ENCODE peak calls at places on chromosomes 13 and 19, in eight cellular contexts. A, F, D, Z, X, K, J and R are unnamed samples.

GRCh38 chr19:19822148-19822429 is 539 bp upstream of the ZNF506 start:
- DNase-seq in K (no peak), X (no peak), A (no peak), Z (no peak), J (no peak), D (no peak), F (no peak), R (peak)

GRCh38 chr19:55336101-55336500 is 3.6 kb upstream of the KMT5C start:
- DNase-seq in J (no peak), K (no peak), X (no peak), F (peak), D (no peak), Z (no peak), A (no peak), R (no peak)

GRCh38 chr13:109938255-109938936 is 152.0 kb upstream of the IRS2 start:
- DNase-seq in D (no peak), X (no peak), F (peak), K (no peak), A (no peak), Z (no peak), J (no peak), R (no peak)

GRCh38 chr19:30123109-30123508 is 181.1 kb downstream of the URI1 start:
- DNase-seq in Z (no peak), A (no peak), X (no peak), F (no peak), D (no peak), K (no peak), J (no peak), R (no peak)

GRCh38 chr13:35784286-35784951 is 307.9 kb upstream of the MAB21L1 start:
- DNase-seq in J (no peak), F (no peak), K (no peak), D (no peak), Z (no peak), X (no peak), A (no peak), R (peak)

GRCh38 chr13:87166348-87166747 is 504.8 kb upstream of the SLITRK5 start:
- DNase-seq in Z (no peak), X (no peak), F (no peak), D (no peak), A (no peak), J (no peak), K (no peak), R (no peak)

GRCh38 chr13:23965346-23965745 is 68.0 kb upstream of the C1QTNF9B start:
- DNase-seq in D (no peak), K (no peak), X (peak), Z (no peak), F (no peak), J (no peak), A (no peak), R (no peak)

GRCh38 chr13:77728265-77728966 is 30.9 kb downstream of the SLAIN1 start:
- DNase-seq in Z (no peak), K (no peak), X (no peak), J (no peak), D (no peak), F (no peak), A (no peak), R (no peak)

GRCh38 chr13:113991191-113991669 is 17.4 kb upstream of the C13orf46 start:
- DNase-seq in X (peak), J (no peak), A (no peak), F (no peak), D (no peak), Z (peak), K (no peak), R (no peak)

GRCh38 chr13:67366533-67366932 is 136.4 kb upstream of the PCDH9 start:
- DNase-seq in J (no peak), A (no peak), D (no peak), Z (no peak), K (no peak), F (peak), X (no peak), R (no peak)

GRCh38 chr19:51704601-51705000 is 11.5 kb downstream of the SPACA6 start:
- DNase-seq in X (no peak), D (peak), F (no peak), K (no peak), J (no peak), Z (no peak), A (no peak), R (no peak)

GRCh38 chr19:46845959-46846459 is 4.6 kb downstream of the AP2S1 start:
- DNase-seq in A (no peak), K (no peak), F (no peak), J (no peak), Z (no peak), X (no peak), D (no peak), R (no peak)

GRCh38 chr13:93262729-93263128 is 36.1 kb downstream of the GPC6 start:
- DNase-seq in X (no peak), A (no peak), D (no peak), F (peak), K (no peak), Z (no peak), J (no peak), R (no peak)

GRCh38 chr19:30386551-30387143 is 14.5 kb downstream of the ZNF536 start:
- DNase-seq in F (no peak), Z (no peak), A (no peak), X (no peak), J (no peak), K (no peak), D (no peak), R (peak)

GRCh38 chr13:43785681-43786471 is 896 bp downstream of the ENOX1 start:
- DNase-seq in D (peak), Z (peak), J (peak), A (no peak), K (no peak), X (peak), F (peak), R (peak)

GRCh38 chr13:99382428-99383133 is 75.4 kb upstream of the GPR183 start:
- DNase-seq in D (no peak), J (no peak), A (peak), X (no peak), F (no peak), Z (no peak), K (no peak), R (no peak)

GRCh38 chr19:41373993-41374392 is 2.3 kb upstream of the TMEM91 start:
- DNase-seq in X (peak), K (no peak), J (peak), F (peak), D (peak), A (no peak), Z (peak), R (peak)

GRCh38 chr19:47598407-47599349 is 10.3 kb upstream of the BICRA start:
- DNase-seq in J (no peak), K (peak), X (no peak), D (no peak), A (no peak), F (peak), Z (no peak), R (no peak)

GRCh38 chr13:20713751-20714150 is 10.3 kb downstream of the IL17D start:
- DNase-seq in D (no peak), Z (no peak), J (no peak), F (peak), X (no peak), K (no peak), A (no peak), R (no peak)

GRCh38 chr19:18093439-18094161 is 4.0 kb upstream of the MAST3 start:
- DNase-seq in K (peak), D (no peak), X (no peak), A (no peak), F (peak), J (no peak), Z (no peak), R (peak)

GRCh38 chr13:42894765-42895181 is 97.3 kb downstream of the EPSTI1 start:
- DNase-seq in Z (peak), J (peak), A (no peak), F (peak), X (peak), D (no peak), K (peak), R (no peak)

GRCh38 chr19:35293733-35294309 is 1.9 kb downstream of the MAG start:
- DNase-seq in Z (no peak), J (no peak), K (no peak), F (no peak), A (no peak), X (no peak), D (no peak), R (no peak)

GRCh38 chr19:14337510-14337909 is 43.7 kb upstream of the ADGRE5 start:
- DNase-seq in D (no peak), J (no peak), K (peak), F (peak), X (no peak), Z (peak), A (peak), R (peak)

GRCh38 chr13:75645141-75645540 is 9.0 kb downstream of the LMO7 start:
- DNase-seq in F (no peak), X (no peak), J (no peak), Z (no peak), A (no peak), D (no peak), K (no peak), R (no peak)

GRCh38 chr13:101139076-101139475 is 277.2 kb downstream of the NALCN start:
- DNase-seq in K (no peak), F (peak), Z (no peak), J (no peak), A (no peak), D (no peak), X (peak), R (no peak)

GRCh38 chr13:91185294-91185863 is 162.1 kb upstream of the MIR17HG start:
- DNase-seq in J (no peak), Z (no peak), K (peak), X (peak), D (no peak), A (no peak), F (peak), R (no peak)

GRCh38 chr19:58305932-58306323 is 751 bp downstream of the ERVK3-1 start:
- DNase-seq in X (no peak), Z (no peak), A (no peak), J (no peak), K (peak), D (no peak), F (no peak), R (no peak)

GRCh38 chr19:28020631-28021315 is 1192.2 kb downstream of the UQCRFS1 start:
- DNase-seq in A (no peak), Z (no peak), F (no peak), J (no peak), K (no peak), X (no peak), D (no peak), R (no peak)

GRCh38 chr19:51660975-51661600 is 14.5 kb upstream of the SIGLEC14 start:
- DNase-seq in K (peak), J (peak), Z (peak), A (peak), D (peak), X (peak), F (peak), R (peak)

GRCh38 chr13:27770809-27771208 is 21.5 kb upstream of the GSX1 start:
- DNase-seq in X (peak), F (peak), D (no peak), Z (no peak), K (peak), A (no peak), J (peak), R (no peak)